ENCODE peak calls at places on chromosomes 1 and 21, in eight cellular contexts. Y is RPMI7951, Q is pulmonary artery endothelial cell, S is heart right ventricle, X is fibroblast of the conjunctiva, P is upper lobe of right lung, V is frontal cortex, N is islet precursor cell. M is an unnamed sample.
A peak's percentile ranks its signal among the peaks of the same experiment; 100 is the strongest.

GRCh38 chr1:115330480-115331013 is 7.5 kb downstream of the NGF start:
- DNase-seq in S (no peak), N (no peak), X (peak; percentile 93), Y (peak; percentile 69), Q (no peak), P (no peak), V (no peak), M (peak; percentile 81)

GRCh38 chr1:167862432-167863076 is 51.4 kb downstream of the ADCY10 start:
- DNase-seq in Q (peak; percentile 4), N (no peak), Y (peak; percentile 39), X (no peak), V (no peak), P (no peak), S (no peak), M (no peak)

GRCh38 chr1:28526886-28527285 is 21.0 kb downstream of the RCC1 start:
- DNase-seq in Q (no peak), P (no peak), N (peak; percentile 95), Y (peak; percentile 72), V (no peak), X (no peak), S (no peak), M (no peak)

GRCh38 chr1:230822092-230822581 is 46.2 kb downstream of the C1orf198 start:
- DNase-seq in P (no peak), Q (no peak), X (no peak), Y (peak; percentile 86), N (peak; percentile 14), S (peak; percentile 36), V (no peak), M (peak; percentile 72)

GRCh38 chr1:32392358-32392757 is 1.9 kb downstream of the BSDC1 start:
- DNase-seq in V (no peak), Y (no peak), S (no peak), N (no peak), Q (peak; percentile 66), X (no peak), P (no peak), M (no peak)

GRCh38 chr1:207001492-207002245 is 30.9 kb downstream of the C1orf116 start:
- DNase-seq in X (no peak), V (no peak), Y (no peak), N (no peak), Q (no peak), P (no peak), S (no peak), M (no peak)

GRCh38 chr1:13576926-13577325 is 6.7 kb upstream of the PDPN start:
- DNase-seq in X (no peak), S (no peak), N (no peak), Y (no peak), V (no peak), Q (no peak), P (peak; percentile 28), M (no peak)

GRCh38 chr1:201676061-201676644 is 137.2 kb downstream of the NAV1 start:
- DNase-seq in N (peak; percentile 69), S (peak; percentile 41), Y (peak; percentile 59), Q (no peak), P (peak; percentile 70), X (no peak), V (no peak), M (no peak)

GRCh38 chr1:223016890-223017289 is 126.2 kb downstream of the TLR5 start:
- DNase-seq in Q (no peak), N (no peak), P (no peak), Y (no peak), X (no peak), S (no peak), V (no peak), M (no peak)

GRCh38 chr1:56376188-56376984 is 203.0 kb downstream of the PLPP3 start:
- DNase-seq in V (no peak), P (no peak), S (peak; percentile 41), Y (peak; percentile 88), N (peak; percentile 98), X (peak; percentile 24), Q (no peak), M (no peak)

GRCh38 chr1:150877220-150877516 is 769 bp upstream of the ARNT start:
- DNase-seq in Q (no peak), X (no peak), V (no peak), S (no peak), Y (peak; percentile 10), N (no peak), P (no peak), M (no peak)

GRCh38 chr1:225254676-225255075 is 173.2 kb downstream of the LBR start:
- DNase-seq in S (no peak), P (no peak), Q (no peak), X (no peak), V (no peak), Y (no peak), N (no peak), M (no peak)

GRCh38 chr1:24990136-24990535 is 60.1 kb upstream of the RUNX3 start:
- DNase-seq in N (no peak), X (no peak), Q (no peak), V (no peak), Y (no peak), P (no peak), S (no peak), M (no peak)

GRCh38 chr1:81695741-81696140 is 105.0 kb upstream of the ADGRL2 start:
- DNase-seq in Y (peak; percentile 5), Q (peak; percentile 83), V (no peak), S (no peak), X (peak; percentile 55), N (no peak), P (no peak), M (peak; percentile 72)

GRCh38 chr1:11961230-11961629 is 19.0 kb upstream of the MFN2 start:
- DNase-seq in P (no peak), S (no peak), X (no peak), Y (peak; percentile 42), N (no peak), V (no peak), Q (no peak), M (peak; percentile 38)

GRCh38 chr1:109185357-109185756 is 28.4 kb upstream of the SARS1 start:
- DNase-seq in P (peak; percentile 87), X (no peak), N (no peak), Q (no peak), V (no peak), Y (no peak), S (no peak), M (no peak)

GRCh38 chr1:3393024-3393986 is 61.2 kb upstream of the ARHGEF16 start:
- DNase-seq in P (no peak), N (peak; percentile 86), S (peak; percentile 76), Y (no peak), V (no peak), X (no peak), Q (no peak), M (no peak)

GRCh38 chr21:14554948-14555347 is 8.8 kb upstream of the SAMSN1 start:
- DNase-seq in N (no peak), S (no peak), P (no peak), V (no peak), Y (no peak), Q (no peak), X (no peak), M (no peak)

GRCh38 chr1:60876952-60877351 is 205.4 kb upstream of the NFIA start:
- DNase-seq in V (no peak), N (no peak), X (no peak), Q (no peak), P (no peak), S (no peak), Y (no peak), M (no peak)

GRCh38 chr1:19744335-19744743 is 55.4 kb downstream of the TMCO4 start:
- DNase-seq in V (no peak), X (no peak), N (no peak), Y (no peak), P (no peak), S (no peak), Q (no peak), M (no peak)

GRCh38 chr1:167136191-167136614 is 42.3 kb downstream of the STYXL2 start:
- DNase-seq in N (peak; percentile 98), Q (no peak), Y (peak; percentile 96), X (peak; percentile 22), V (no peak), P (no peak), S (no peak), M (no peak)

GRCh38 chr1:60126733-60127132 is 53.2 kb upstream of the C1orf87 start:
- DNase-seq in Y (peak; percentile 8), Q (no peak), N (no peak), X (no peak), V (no peak), S (no peak), P (no peak), M (no peak)

GRCh38 chr1:12458571-12458970 is 159.4 kb downstream of the DHRS3 start:
- DNase-seq in V (no peak), S (no peak), N (no peak), Q (no peak), P (no peak), X (no peak), Y (no peak), M (no peak)

GRCh38 chr1:36857761-36858160 is 176.6 kb downstream of the GRIK3 start:
- DNase-seq in N (peak; percentile 78), P (no peak), X (no peak), Y (peak; percentile 18), Q (no peak), V (no peak), S (no peak), M (no peak)

GRCh38 chr1:212366901-212367300 is 47.8 kb downstream of the PACC1 start:
- DNase-seq in Q (no peak), X (peak; percentile 5), Y (peak; percentile 36), S (no peak), V (no peak), N (no peak), P (no peak), M (peak; percentile 42)

GRCh38 chr1:16442941-16443340 is 2.4 kb downstream of the NECAP2 start:
- DNase-seq in V (no peak), S (no peak), Q (no peak), X (no peak), N (no peak), P (no peak), Y (no peak), M (no peak)

GRCh38 chr1:218499911-218500310 is 154.8 kb downstream of the TGFB2 start:
- DNase-seq in S (no peak), Q (no peak), P (no peak), X (no peak), N (no peak), V (no peak), Y (no peak), M (no peak)

GRCh38 chr1:26711777-26712176 is 16.0 kb downstream of the ARID1A start:
- DNase-seq in N (no peak), P (no peak), V (no peak), Q (no peak), Y (no peak), S (no peak), X (no peak), M (no peak)

GRCh38 chr1:6359568-6360496 is 33.7 kb downstream of the ACOT7 start:
- DNase-seq in N (peak; percentile 84), Y (peak; percentile 98), V (no peak), Q (peak; percentile 48), S (peak; percentile 59), P (peak; percentile 89), X (peak; percentile 34), M (no peak)

GRCh38 chr1:3268281-3268680 is 186.2 kb upstream of the ARHGEF16 start:
- DNase-seq in Y (no peak), Q (no peak), P (no peak), X (no peak), S (no peak), N (no peak), V (no peak), M (no peak)

GRCh38 chr1:39501666-39502065 is 10.2 kb downstream of the BMP8A start:
- DNase-seq in N (no peak), X (peak; percentile 63), Q (no peak), Y (peak; percentile 93), P (no peak), S (no peak), V (no peak), M (peak; percentile 64)

GRCh38 chr21:46551636-46552241 is 53.1 kb downstream of the S100B start:
- DNase-seq in N (no peak), X (no peak), S (no peak), Q (no peak), V (no peak), Y (no peak), P (peak; percentile 79), M (no peak)

GRCh38 chr1:245041058-245041698 is 113.6 kb upstream of the KIF26B start:
- DNase-seq in Q (no peak), N (no peak), S (no peak), Y (no peak), P (no peak), X (no peak), V (no peak), M (no peak)

GRCh38 chr1:162560303-162561036 is 1.1 kb upstream of the UAP1 start:
- DNase-seq in P (no peak), S (no peak), X (no peak), N (no peak), Y (peak; percentile 67), V (no peak), Q (no peak), M (no peak)